ENCODE peak calls at places on chromosomes 13 and 19, in seven cellular contexts. R, T, Y, B, J, A and K are unnamed samples.

GRCh38 chr19:49847731-49848696 is 2.9 kb upstream of the PTOV1 start:
- DNase-seq in R (no peak), A (peak), Y (peak), B (no peak), J (no peak), T (no peak), K (peak)

GRCh38 chr19:35609881-35610353 is 2.6 kb upstream of the HAUS5 start:
- DNase-seq in T (no peak), A (no peak), R (no peak), B (no peak), Y (no peak), J (no peak), K (no peak)

GRCh38 chr19:29823581-29824330 is 12.0 kb downstream of the CCNE1 start:
- DNase-seq in A (no peak), B (no peak), R (no peak), J (peak), T (no peak), Y (no peak), K (no peak)

GRCh38 chr19:43425567-43426392 is 11.1 kb downstream of the TEX101 start:
- DNase-seq in Y (no peak), R (peak), B (no peak), A (peak), T (peak), J (no peak), K (no peak)

GRCh38 chr19:4597975-4598671 is 38.6 kb upstream of the SEMA6B start:
- DNase-seq in A (peak), T (peak), B (no peak), R (peak), Y (no peak), J (no peak), K (no peak)

GRCh38 chr13:79003989-79004550 is 345.1 kb upstream of the OBI1 start:
- DNase-seq in Y (no peak), R (no peak), B (no peak), T (no peak), A (no peak), J (no peak), K (no peak)

GRCh38 chr19:1252818-1253513 is 4.6 kb downstream of the MIDN start:
- DNase-seq in A (peak), J (peak), R (peak), B (peak), T (peak), Y (peak), K (peak)

GRCh38 chr19:54493967-54494585 is 8.6 kb upstream of the LAIR2 start:
- DNase-seq in R (no peak), B (no peak), T (no peak), Y (no peak), A (no peak), J (no peak), K (no peak)

GRCh38 chr19:1608414-1609391 is 3.4 kb upstream of the UQCR11 start:
- DNase-seq in Y (no peak), J (no peak), A (no peak), T (no peak), R (no peak), B (no peak), K (no peak)

GRCh38 chr19:23799321-23799720 is 40.6 kb upstream of the ZNF681 start:
- DNase-seq in J (no peak), B (no peak), R (no peak), A (no peak), T (no peak), Y (no peak), K (no peak)

GRCh38 chr19:13398780-13399726 is 107.2 kb downstream of the CACNA1A start:
- DNase-seq in B (no peak), J (no peak), Y (peak), T (peak), R (no peak), A (peak), K (peak)

GRCh38 chr13:30766957-30767603 is 31.7 kb downstream of the ALOX5AP start:
- DNase-seq in J (no peak), Y (peak), B (no peak), R (no peak), T (no peak), A (no peak), K (no peak)

GRCh38 chr19:2798733-2799132 is 13.4 kb downstream of the THOP1 start:
- DNase-seq in B (no peak), R (no peak), T (no peak), A (peak), J (no peak), Y (no peak), K (no peak)

GRCh38 chr13:51728275-51728673 is 75.7 kb downstream of the DHRS12 start:
- DNase-seq in Y (no peak), A (no peak), B (no peak), T (no peak), J (no peak), R (no peak), K (no peak)

GRCh38 chr19:10984166-10984735 is 23.4 kb downstream of the SMARCA4 start:
- DNase-seq in T (no peak), B (no peak), J (no peak), Y (no peak), A (no peak), R (no peak), K (no peak)

GRCh38 chr19:48239582-48240141 is 16.1 kb downstream of the CARD8 start:
- DNase-seq in R (no peak), A (no peak), T (no peak), B (no peak), J (no peak), Y (peak), K (no peak)

GRCh38 chr13:49546559-49546958 is 38.8 kb downstream of the RCBTB1 start:
- DNase-seq in A (no peak), R (no peak), T (no peak), J (no peak), B (no peak), Y (no peak), K (no peak)

GRCh38 chr19:5961969-5962945 is 15.7 kb downstream of the RANBP3 start:
- DNase-seq in T (no peak), R (peak), A (peak), J (no peak), B (peak), Y (no peak), K (no peak)

GRCh38 chr19:18863843-18864362 is 32.1 kb downstream of the CERS1 start:
- DNase-seq in T (no peak), B (no peak), A (no peak), R (peak), Y (no peak), J (no peak), K (no peak)

GRCh38 chr19:55638864-55639359 is 1.9 kb upstream of the ZNF580 start:
- DNase-seq in A (peak), J (no peak), R (no peak), T (peak), B (peak), Y (no peak), K (no peak)

GRCh38 chr19:33098023-33098652 is 17.2 kb downstream of the GPATCH1 start:
- DNase-seq in R (no peak), J (no peak), Y (no peak), B (peak), T (peak), A (no peak), K (no peak)

GRCh38 chr19:35828694-35829301 is 16.2 kb upstream of the PRODH2 start:
- DNase-seq in T (peak), A (peak), B (peak), Y (peak), R (peak), J (no peak), K (peak)

GRCh38 chr13:20713751-20714150 is 10.3 kb downstream of the IL17D start:
- DNase-seq in T (no peak), Y (peak), A (peak), J (peak), R (no peak), B (no peak), K (peak)

DNA sequence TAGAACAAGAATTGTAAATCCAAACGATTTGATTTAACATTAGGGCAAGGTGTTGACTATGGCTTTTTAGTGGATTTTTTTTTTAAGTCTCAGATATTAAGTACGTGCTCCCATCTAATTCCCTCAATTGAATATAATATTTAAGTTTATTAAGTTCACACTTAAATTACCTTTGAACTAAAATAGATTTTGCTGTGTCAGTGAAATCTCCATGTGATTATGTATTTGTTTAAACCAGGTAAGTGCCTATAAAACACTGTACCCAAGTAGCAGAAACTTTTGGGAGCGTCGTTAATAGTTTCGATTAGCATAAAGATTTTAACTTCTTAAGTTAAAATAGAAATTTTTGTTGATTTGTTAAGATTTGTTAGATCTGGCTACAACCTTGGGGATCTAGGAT is 1.6 kb downstream of the CLN5 start:
- DNase-seq in R (no peak), B (no peak), T (no peak), A (no peak), Y (no peak), J (no peak), K (no peak)
- H3K4me3 ChIP-seq in R (no peak), B (peak), T (no peak), A (no peak), Y (no peak), J (peak), K (no peak)

DNA sequence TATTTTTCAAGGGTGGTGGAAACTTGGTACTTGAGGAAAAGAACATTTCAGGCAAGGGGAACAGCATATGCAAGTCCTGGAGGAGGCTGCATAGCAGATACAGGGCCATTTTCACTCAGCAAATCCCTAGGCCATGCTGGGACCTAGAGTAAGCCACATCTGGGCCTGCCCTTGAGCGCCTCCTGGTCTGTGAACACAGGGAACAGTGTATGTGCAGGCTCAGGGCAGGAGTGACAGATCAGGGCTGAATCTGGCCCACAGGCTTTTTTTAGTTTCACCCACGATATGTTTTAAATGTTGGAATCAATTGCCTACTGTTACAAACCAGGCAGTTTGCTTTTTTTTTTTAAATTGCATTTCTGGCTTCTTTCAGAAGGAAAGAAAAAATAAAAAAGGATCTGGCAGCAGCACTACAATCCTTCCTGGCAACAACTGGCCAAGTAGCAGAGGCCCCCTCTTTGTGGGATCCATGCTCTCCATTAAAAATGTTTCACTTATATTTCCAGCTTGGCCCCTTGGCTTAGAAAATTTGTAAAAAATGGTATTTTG is 1.4 kb upstream of the TMEM145 start:
- DNase-seq in B (no peak), Y (no peak), T (peak), A (no peak), R (no peak), J (no peak), K (no peak)
- TF ChIP-seq CTCF in B (peak), Y (peak), T (no peak), A (no peak), R (no peak), J (no peak), K (no peak)

DNA sequence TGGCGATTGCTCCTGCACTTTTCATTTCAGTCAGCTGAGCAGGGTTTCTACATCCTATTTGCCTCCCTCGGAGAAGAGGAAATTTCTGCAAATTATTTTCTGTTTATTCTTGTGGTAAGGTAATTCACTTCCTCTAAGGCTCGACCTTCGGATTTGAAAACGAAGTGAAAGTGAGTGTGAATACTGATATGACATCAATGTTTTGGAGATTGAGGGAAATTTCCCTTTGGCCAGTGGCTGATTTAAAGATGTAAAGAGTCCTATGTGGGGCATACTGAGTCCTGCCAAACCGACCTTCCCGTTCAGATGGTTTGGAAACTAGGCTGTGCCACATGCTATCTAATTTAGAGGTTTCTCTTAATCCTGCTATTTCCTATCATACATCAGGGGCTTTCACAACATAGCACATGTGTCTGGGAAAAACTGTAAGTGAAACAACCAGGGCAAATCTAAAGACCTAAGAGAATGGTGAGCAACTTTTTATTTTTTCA is 112.4 kb downstream of the POSTN start:
- DNase-seq in T (no peak), A (peak), B (no peak), J (no peak), Y (peak), R (no peak), K (peak)
- H3K4me3 ChIP-seq in T (no peak), A (no peak), B (no peak), J (no peak), Y (no peak), R (no peak), K (no peak)

GRCh38 chr13:29260684-29261083 is 334.8 kb downstream of the SLC7A1 start:
- DNase-seq in T (no peak), R (no peak), Y (no peak), J (no peak), B (no peak), A (no peak), K (no peak)
- TF ChIP-seq CTCF in T (no peak), R (no peak), Y (no peak), J (no peak), B (no peak), A (no peak), K (no peak)

GRCh38 chr19:38281820-38282566 is 17.6 kb downstream of the SPINT2 start:
- DNase-seq in A (no peak), B (no peak), R (no peak), T (no peak), J (no peak), Y (no peak), K (no peak)
- H3K4me3 ChIP-seq in A (no peak), B (no peak), R (no peak), T (no peak), J (no peak), Y (no peak), K (no peak)

GRCh38 chr19:17620696-17621095 is 65.2 kb downstream of the COLGALT1 start:
- DNase-seq in T (no peak), Y (no peak), B (no peak), A (no peak), J (no peak), R (no peak), K (no peak)
- TF ChIP-seq CTCF in T (no peak), Y (no peak), B (no peak), A (no peak), J (no peak), R (no peak), K (no peak)